ENCODE peak calls at places on chromosome 18, in seven cellular contexts. D is IMR-90, A is neuronal stem cell, L is H9, X is mesendoderm, F is mesenchymal stem cell, B is H1. V is an unnamed sample.

GRCh38 chr18:45993441-45993840 is 26.3 kb upstream of the EPG5 start:
- DNase-seq in F (peak), X (peak), B (no peak), L (no peak), A (no peak), D (peak), V (peak)

GRCh38 chr18:24915547-24915946 is 436.4 kb downstream of the ZNF521 start:
- DNase-seq in X (no peak), B (no peak), F (peak), A (no peak), L (no peak), D (peak), V (no peak)

GRCh38 chr18:31424383-31424988 is 23.1 kb upstream of the DSG3 start:
- DNase-seq in F (peak), B (no peak), L (peak), A (peak), X (peak), D (peak), V (peak)

GRCh38 chr18:59536181-59536580 is 161.0 kb downstream of the CCBE1 start:
- DNase-seq in X (no peak), D (peak), F (no peak), B (no peak), L (no peak), A (no peak), V (no peak)

GRCh38 chr18:48804856-48805610 is 145.7 kb downstream of the SMAD7 start:
- DNase-seq in F (no peak), X (no peak), L (peak), A (no peak), B (no peak), D (no peak), V (no peak)

GRCh38 chr18:57002627-57003026 is 144.3 kb upstream of the BOD1L2 start:
- DNase-seq in L (no peak), B (no peak), X (no peak), A (no peak), F (no peak), D (no peak), V (no peak)

GRCh38 chr18:5464241-5464640 is 79.6 kb downstream of the EPB41L3 start:
- DNase-seq in A (no peak), B (no peak), D (no peak), X (no peak), F (no peak), L (no peak), V (peak)

GRCh38 chr18:58392336-58393000 is 236.4 kb downstream of the ALPK2 start:
- DNase-seq in A (no peak), D (peak), B (no peak), F (no peak), L (peak), X (peak), V (no peak)

GRCh38 chr18:10942998-10943397 is 206.4 kb downstream of the PIEZO2 start:
- DNase-seq in F (no peak), B (no peak), A (no peak), X (no peak), D (no peak), L (no peak), V (no peak)

GRCh38 chr18:5546660-5547059 is 2.9 kb upstream of the EPB41L3 start:
- DNase-seq in X (peak), L (peak), B (no peak), A (peak), F (no peak), D (peak), V (peak)

GRCh38 chr18:63992751-63993150 is 22.9 kb downstream of the SERPINB8 start:
- DNase-seq in A (no peak), X (peak), D (no peak), F (no peak), L (no peak), B (no peak), V (no peak)

GRCh38 chr18:63994783-63995399 is 25.0 kb downstream of the SERPINB8 start:
- DNase-seq in F (peak), L (peak), B (peak), A (peak), D (peak), X (peak), V (peak)

GRCh38 chr18:63997606-63998005 is 27.7 kb downstream of the SERPINB8 start:
- DNase-seq in A (no peak), F (no peak), L (no peak), X (no peak), D (peak), B (no peak), V (no peak)

GRCh38 chr18:63999871-64000270 is 30.0 kb downstream of the SERPINB8 start:
- DNase-seq in X (no peak), D (no peak), L (no peak), B (no peak), A (no peak), F (no peak), V (no peak)

DNA sequence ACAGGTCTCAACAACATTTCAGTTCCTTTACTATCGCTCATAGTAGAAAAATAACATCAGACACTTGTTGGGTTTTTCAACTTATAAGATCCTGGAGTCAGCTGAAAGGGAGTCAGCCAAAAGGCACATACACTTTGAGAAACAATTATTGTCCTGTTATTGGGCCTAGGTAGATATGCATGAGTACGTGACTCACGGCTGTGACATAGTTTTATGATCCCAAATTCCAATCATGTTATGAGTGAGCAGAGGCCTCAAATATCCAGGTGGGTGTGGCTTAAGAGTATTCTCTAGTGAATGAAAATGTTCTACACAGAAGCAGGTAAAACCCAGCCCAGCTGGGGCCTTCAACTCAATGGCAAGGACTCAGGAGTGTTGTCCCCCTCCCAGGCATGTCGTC is 27.2 kb downstream of the SERPINB8 start:
- DNase-seq in A (no peak), B (no peak), L (no peak), D (no peak), F (no peak), X (no peak), V (no peak)
- H3K4ac ChIP-seq in A (no peak), B (no peak), L (no peak), D (no peak), F (no peak), X (no peak), V (no peak)

GRCh38 chr18:767084-767882 is 44.8 kb downstream of the YES1 start:
- DNase-seq in B (no peak), F (no peak), A (no peak), L (no peak), X (no peak), D (no peak), V (no peak)
- H3K4ac ChIP-seq in B (no peak), F (no peak), A (no peak), L (no peak), X (no peak), D (no peak), V (no peak)

GRCh38 chr18:42306208-42306980 is 351.4 kb downstream of the PIK3C3 start:
- DNase-seq in D (no peak), L (no peak), B (no peak), X (peak), F (peak), A (no peak), V (no peak)
- H3K4ac ChIP-seq in D (no peak), L (no peak), B (no peak), X (no peak), F (no peak), A (no peak), V (no peak)

DNA sequence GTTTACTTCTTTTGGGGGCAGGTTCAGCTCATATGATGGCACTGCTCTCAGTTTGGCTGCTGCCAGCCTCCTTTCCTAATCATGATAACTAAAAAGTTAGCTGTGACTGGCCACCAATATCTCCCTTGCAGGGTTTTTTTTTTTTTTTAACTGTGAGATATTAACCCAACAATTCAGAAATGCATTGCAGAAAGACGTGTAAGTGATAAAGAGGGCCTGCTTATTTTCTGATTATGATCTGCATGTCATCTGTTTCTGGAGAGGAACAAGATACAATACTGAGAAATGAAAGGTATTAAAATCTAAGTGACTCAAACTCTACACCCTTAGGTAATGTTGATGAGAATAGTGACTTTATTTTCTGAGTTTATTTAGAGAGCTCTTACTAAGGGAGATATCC is 905.6 kb downstream of the SOCS6 start:
- DNase-seq in F (no peak), X (no peak), B (no peak), D (no peak), A (no peak), L (no peak), V (no peak)
- H3K4ac ChIP-seq in F (no peak), X (no peak), B (no peak), D (no peak), A (no peak), L (no peak), V (no peak)

GRCh38 chr18:79455261-79455660 is 59.5 kb downstream of the NFATC1 start:
- DNase-seq in X (no peak), D (no peak), A (no peak), B (no peak), L (no peak), F (no peak), V (no peak)
- H3K4ac ChIP-seq in X (no peak), D (no peak), A (peak), B (no peak), L (no peak), F (no peak), V (no peak)

V was measured in trophoblast cell.